ENCODE peak calls at places on chromosomes 2 and 18, in four cellular contexts. A is right lobe of liver, H is AG10803, Z is aorta. Q is an unnamed sample.
A peak's percentile ranks its signal among the peaks of the same experiment; 100 is the strongest.

GRCh38 chr2:218286570-218287459 is 5.5 kb downstream of the TMBIM1 start:
- DNase-seq in A (peak; percentile 86), H (peak; percentile 94), Z (peak; percentile 94), Q (peak; percentile 97)

GRCh38 chr2:150135223-150135883 is 352.1 kb downstream of the RND3 start:
- DNase-seq in A (peak; percentile 64), H (peak; percentile 76), Z (no peak), Q (no peak)

GRCh38 chr2:46001290-46001689 is 295.9 kb upstream of the EPAS1 start:
- DNase-seq in A (no peak), H (no peak), Z (no peak), Q (no peak)

GRCh38 chr2:229714736-229715541 is 584 bp upstream of the DNER start:
- DNase-seq in A (peak; percentile 73), H (peak; percentile 64), Z (peak; percentile 71), Q (peak; percentile 89)

GRCh38 chr2:12131975-12132374 is 385.5 kb downstream of the LPIN1 start:
- DNase-seq in A (no peak), H (peak; percentile 37), Z (no peak), Q (peak; percentile 30)

GRCh38 chr2:189142893-189143759 is 36.4 kb downstream of the COL5A2 start:
- DNase-seq in A (no peak), H (peak; percentile 50), Z (no peak), Q (peak; percentile 80)

GRCh38 chr18:49656098-49656591 is 94.3 kb downstream of the LIPG start:
- DNase-seq in A (no peak), H (peak; percentile 8), Z (no peak), Q (peak; percentile 54)

GRCh38 chr2:128611421-128612320 is 293.0 kb upstream of the HS6ST1 start:
- DNase-seq in A (peak; percentile 35), H (no peak), Z (peak; percentile 39), Q (no peak)

GRCh38 chr2:200733713-200734198 is 78.0 kb upstream of the BZW1 start:
- DNase-seq in A (no peak), H (no peak), Z (no peak), Q (no peak)

GRCh38 chr2:26013668-26014067 is 20.2 kb upstream of the RAB10 start:
- DNase-seq in A (no peak), H (no peak), Z (no peak), Q (no peak)

GRCh38 chr2:26009567-26009963 is 24.3 kb upstream of the RAB10 start:
- DNase-seq in A (no peak), H (no peak), Z (no peak), Q (no peak)

GRCh38 chr2:26011609-26011989 is 22.3 kb upstream of the RAB10 start:
- DNase-seq in A (no peak), H (no peak), Z (no peak), Q (no peak)

GRCh38 chr2:26010943-26011342 is 22.9 kb upstream of the RAB10 start:
- DNase-seq in A (no peak), H (no peak), Z (no peak), Q (no peak)

DNA sequence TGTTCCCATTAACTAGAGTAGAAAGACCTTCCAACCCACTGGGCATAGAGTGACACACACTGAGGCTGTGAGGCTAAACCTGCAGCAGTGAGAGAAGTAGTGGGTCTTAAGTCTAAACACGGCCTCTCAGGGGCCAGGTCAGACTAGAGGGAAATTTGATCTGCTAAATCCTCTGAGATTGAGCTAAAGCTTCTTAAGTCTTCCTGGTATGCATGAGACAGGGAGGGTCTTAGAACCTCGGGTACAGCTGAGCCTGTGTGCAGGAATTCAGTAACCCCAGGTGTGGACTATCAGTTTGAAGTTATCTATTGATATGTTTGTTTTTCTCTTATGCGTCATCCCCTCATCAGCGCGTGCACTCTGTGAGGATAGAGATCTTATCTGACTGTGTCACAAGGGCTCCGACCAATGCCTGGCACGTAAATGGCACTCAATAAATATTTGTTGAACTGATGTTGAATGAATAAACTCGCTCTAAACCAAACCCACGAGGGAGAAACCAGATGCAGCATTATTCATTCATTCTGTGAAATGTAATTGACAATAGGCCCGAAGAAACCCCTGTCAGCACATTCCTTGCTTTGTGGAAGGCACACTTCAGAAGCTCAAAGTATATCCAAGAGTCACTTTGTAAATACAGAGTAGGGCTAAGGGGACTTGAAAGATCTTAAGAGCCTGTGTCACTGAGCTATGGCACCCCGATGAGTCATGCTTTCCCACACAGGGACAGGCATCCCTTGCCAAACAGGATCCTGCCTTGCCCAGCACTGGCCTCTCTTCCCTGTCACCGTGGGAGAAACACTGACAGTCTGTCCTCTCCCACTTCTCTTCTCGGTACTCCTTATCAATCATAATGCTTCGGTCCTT is 21.7 kb upstream of the RAB10 start:
- DNase-seq in A (peak; percentile 77), H (peak; percentile 40), Z (peak; percentile 61), Q (peak; percentile 52)
- H3K4me3 ChIP-seq in A (no peak overlapping the region), H (no peak overlapping the region), Z (no peak overlapping the region), Q (no peak overlapping the region)

DNA sequence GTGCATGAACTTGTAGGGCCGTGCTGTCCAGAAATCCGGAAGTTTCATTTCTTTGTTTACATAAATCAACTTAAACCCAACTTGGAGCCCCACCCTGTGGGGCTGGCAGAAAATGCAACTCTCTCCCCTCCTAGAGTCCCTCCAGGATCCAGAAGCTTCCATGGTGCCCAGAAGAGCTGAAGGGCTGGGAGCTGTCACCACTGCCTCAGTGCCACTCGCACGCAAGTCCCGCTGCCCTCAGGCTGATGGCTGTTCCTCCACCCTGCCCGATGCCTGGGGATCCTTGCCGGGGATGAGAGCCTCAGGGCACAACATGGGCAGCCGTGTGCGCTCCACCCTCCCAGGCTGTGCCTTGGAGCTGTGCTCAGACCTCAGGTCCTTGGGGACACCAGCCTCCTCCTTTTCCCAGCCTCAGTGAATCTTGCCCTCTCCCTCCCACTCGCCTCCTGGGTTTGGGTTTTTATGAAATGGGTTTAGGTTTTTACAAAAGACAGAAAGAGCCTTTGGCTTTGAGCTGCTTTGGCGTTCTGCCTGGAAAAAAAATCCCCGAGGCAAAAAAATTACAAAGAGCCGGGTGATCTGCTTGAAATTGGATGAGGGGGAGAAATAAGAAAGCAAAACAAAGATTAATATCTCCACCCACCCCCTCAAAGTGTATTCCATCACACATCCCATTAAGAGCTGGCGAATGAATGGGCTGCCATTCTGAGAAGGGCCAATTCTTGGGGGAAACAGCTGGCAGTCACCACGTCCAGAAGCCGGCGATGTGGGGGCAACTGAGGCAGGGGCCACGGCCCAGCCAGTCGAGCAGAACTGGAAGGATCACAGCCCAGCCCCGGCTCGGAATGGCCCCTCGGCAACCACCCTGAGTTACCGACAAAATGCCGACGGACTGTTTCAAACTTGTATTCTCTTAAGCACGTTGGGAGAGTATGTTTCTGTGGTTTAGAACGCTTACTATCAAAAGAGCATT is 155.4 kb downstream of the TWIST2 start:
- DNase-seq in A (no peak), H (peak; percentile 79), Z (peak; percentile 59), Q (peak; percentile 91)
- H3K4me3 ChIP-seq in A (no peak overlapping the region), H (peak overlapping the region; percentile 55), Z (no peak overlapping the region), Q (peak overlapping the region; percentile 44)

GRCh38 chr2:161369311-161369710 is 46.8 kb upstream of the TBR1 start:
- DNase-seq in A (no peak), H (no peak), Z (no peak), Q (no peak)
- H3K4me3 ChIP-seq in A (no peak overlapping the region), H (no peak overlapping the region), Z (no peak overlapping the region), Q (no peak overlapping the region)

GRCh38 chr2:142868281-142868762 is 9.1 kb upstream of the KYNU start:
- DNase-seq in A (peak; percentile 89), H (peak; percentile 33), Z (peak; percentile 83), Q (peak; percentile 15)

GRCh38 chr2:142863485-142863921 is 14.0 kb upstream of the KYNU start:
- DNase-seq in A (no peak), H (no peak), Z (no peak), Q (peak; percentile 58)

GRCh38 chr2:142865924-142866323 is 11.5 kb upstream of the KYNU start:
- DNase-seq in A (no peak), H (no peak), Z (no peak), Q (peak; percentile 26)

GRCh38 chr2:142867161-142867560 is 10.3 kb upstream of the KYNU start:
- DNase-seq in A (no peak), H (no peak), Z (no peak), Q (no peak)

DNA sequence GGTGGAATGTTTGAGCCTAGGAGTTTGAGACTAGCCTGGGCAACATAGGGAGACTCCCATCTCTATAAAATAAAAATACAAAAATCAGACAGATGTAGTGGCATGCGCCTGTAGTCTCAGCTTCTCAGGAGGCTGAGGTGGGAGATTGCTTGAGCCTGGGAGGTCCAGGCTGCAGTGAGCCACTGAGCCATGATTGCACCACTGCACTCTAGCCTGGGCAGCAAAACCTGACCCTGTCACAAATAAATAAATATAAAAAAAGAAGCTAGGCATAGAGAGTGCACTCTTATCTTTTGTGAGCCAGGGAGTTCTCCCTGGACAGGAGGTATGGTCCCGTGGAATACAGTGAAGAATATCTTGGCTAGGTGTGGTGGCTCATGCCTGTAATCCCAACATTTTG is 11.0 kb upstream of the KYNU start:
- DNase-seq in A (no peak), H (no peak), Z (no peak), Q (no peak)
- H3K4me3 ChIP-seq in A (peak overlapping the region; percentile 29), H (no peak overlapping the region), Z (no peak overlapping the region), Q (no peak overlapping the region)

GRCh38 chr2:96161785-96162367 is 16.6 kb upstream of the DUSP2 start:
- DNase-seq in A (no peak), H (no peak), Z (no peak), Q (no peak)
- H3K4me3 ChIP-seq in A (no peak overlapping the region), H (no peak overlapping the region), Z (no peak overlapping the region), Q (no peak overlapping the region)

GRCh38 chr2:219385958-219386520 is 1.7 kb downstream of the DNPEP start:
- DNase-seq in A (no peak), H (no peak), Z (no peak), Q (no peak)

GRCh38 chr2:219387284-219388126 is at the start of gene DNPEP:
- DNase-seq in A (peak; percentile 99), H (peak; percentile 91), Z (peak; percentile 95), Q (peak; percentile 96)

GRCh38 chr2:219386532-219387280 is 1.0 kb downstream of the DNPEP start:
- DNase-seq in A (no peak), H (no peak), Z (no peak), Q (no peak)

GRCh38 chr2:219388845-219389156 is 1.1 kb upstream of the DNPEP start:
- DNase-seq in A (no peak), H (no peak), Z (no peak), Q (no peak)

GRCh38 chr2:219388127-219388844 is 574 bp upstream of the DNPEP start:
- DNase-seq in A (peak; percentile 100), H (peak; percentile 97), Z (peak; percentile 99), Q (peak; percentile 99)
- H3K4me3 ChIP-seq in A (peak overlapping the region; percentile 94), H (peak overlapping the region; percentile 49), Z (no peak overlapping the region), Q (peak overlapping the region; percentile 55)

Q was measured in foreskin fibroblast.